ENCODE peak calls at places on chromosome 14, in four cellular contexts. L is NCI-H1105, E is mammary epithelial cell, F is H4. N is an unnamed sample.

GRCh38 chr14:75141967-75142366 is 15.1 kb upstream of the NEK9 start:
- DNase-seq in F (peak; percentile 12), E (peak; percentile 12), L (no peak), N (no peak)

GRCh38 chr14:20697273-20698017 is 8.9 kb downstream of the ANG start:
- DNase-seq in L (peak; percentile 37), E (peak; percentile 69), F (peak; percentile 64), N (peak; percentile 64)

GRCh38 chr14:66610154-66610563 is 102.2 kb downstream of the GPHN start:
- DNase-seq in L (no peak), E (no peak), F (peak; percentile 12), N (peak; percentile 21)

GRCh38 chr14:100030441-100031153 is 34.6 kb upstream of the EVL start:
- DNase-seq in E (peak; percentile 69), L (no peak), F (peak; percentile 48), N (no peak)

GRCh38 chr14:103206023-103206481 is 82.8 kb downstream of the TNFAIP2 start:
- DNase-seq in E (no peak), F (no peak), L (no peak), N (no peak)

GRCh38 chr14:100434911-100435455 is 111.8 kb downstream of the SLC25A47 start:
- DNase-seq in E (no peak), L (no peak), F (no peak), N (no peak)

GRCh38 chr14:37707716-37708115 is 112.3 kb downstream of the TTC6 start:
- DNase-seq in E (no peak), L (no peak), F (no peak), N (no peak)

GRCh38 chr14:37320106-37320505 is 122.4 kb downstream of the MIPOL1 start:
- DNase-seq in L (no peak), F (no peak), E (no peak), N (no peak)

GRCh38 chr14:54776361-54777001 is 126.1 kb downstream of the GCH1 start:
- DNase-seq in E (peak; percentile 63), L (peak; percentile 20), F (peak; percentile 38), N (no peak)

GRCh38 chr14:50530358-50530757 is 2.0 kb downstream of the MAP4K5 start:
- DNase-seq in E (peak; percentile 47), F (no peak), L (no peak), N (no peak)

GRCh38 chr14:54567634-54568561 is 970 bp downstream of the SAMD4A start:
- DNase-seq in F (no peak), L (peak; percentile 13), E (peak; percentile 45), N (peak; percentile 36)

GRCh38 chr14:31360919-31361662 is 59.3 kb downstream of the HEATR5A start:
- DNase-seq in E (peak; percentile 79), F (no peak), L (no peak), N (no peak)

GRCh38 chr14:105092124-105092911 is 27.1 kb upstream of the GPR132 start:
- DNase-seq in L (no peak), F (peak; percentile 47), E (no peak), N (peak; percentile 19)

GRCh38 chr14:22297376-22297775 is 291.6 kb downstream of the DAD1 start:
- DNase-seq in E (no peak), L (no peak), F (no peak), N (no peak)

GRCh38 chr14:92678766-92679165 is 69.7 kb downstream of the LGMN start:
- DNase-seq in L (no peak), E (no peak), F (no peak), N (no peak)

GRCh38 chr14:75711796-75712211 is 50.8 kb downstream of the TTLL5 start:
- DNase-seq in L (no peak), F (peak; percentile 95), E (peak; percentile 90), N (no peak)

GRCh38 chr14:102951799-102952198 is 29.3 kb downstream of the AMN start:
- DNase-seq in L (no peak), E (no peak), F (no peak), N (no peak)

GRCh38 chr14:23600322-23600707 is 21.7 kb upstream of the JPH4 start:
- DNase-seq in E (no peak), L (no peak), F (no peak), N (no peak)

GRCh38 chr14:100612879-100613455 is 25.8 kb upstream of the BEGAIN start:
- DNase-seq in E (no peak), F (no peak), L (no peak), N (no peak)

GRCh38 chr14:89012272-89013097 is 188.0 kb downstream of the TTC8 start:
- DNase-seq in F (no peak), L (no peak), E (no peak), N (no peak)

GRCh38 chr14:23492618-23493272 is 23.2 kb downstream of the NGDN start:
- DNase-seq in L (no peak), E (no peak), F (no peak), N (no peak)

GRCh38 chr14:67480011-67480410 is 8.5 kb downstream of the TMEM229B start:
- DNase-seq in E (no peak), F (no peak), L (peak; percentile 41), N (peak; percentile 62)

GRCh38 chr14:100671386-100671901 is 55.2 kb upstream of the DLK1 start:
- DNase-seq in L (no peak), E (no peak), F (no peak), N (no peak)

GRCh38 chr14:64191756-64192155 is 102.4 kb downstream of the ESR2 start:
- DNase-seq in E (peak; percentile 71), F (peak; percentile 72), L (no peak), N (no peak)

GRCh38 chr14:103891667-103892215 is 36.5 kb upstream of the TDRD9 start:
- DNase-seq in L (no peak), E (no peak), F (no peak), N (no peak)

GRCh38 chr14:86646688-86647687 is 1117.0 kb downstream of the FLRT2 start:
- DNase-seq in E (peak; percentile 7), F (peak; percentile 13), L (no peak), N (no peak)

GRCh38 chr14:90060965-90061848 is 587 bp upstream of the KCNK13 start:
- DNase-seq in E (no peak), F (no peak), L (peak; percentile 15), N (no peak)

GRCh38 chr14:30179381-30180130 is 251.9 kb upstream of the PRKD1 start:
- DNase-seq in L (no peak), F (no peak), E (no peak), N (no peak)

GRCh38 chr14:70171719-70172118 is 17.0 kb downstream of the SLC8A3 start:
- DNase-seq in E (no peak), F (no peak), L (no peak), N (no peak)

N was measured in NCI-H2171 treated with DMSO at 0.1 percent for 48 hours.